ENCODE peak calls at places on chromosomes 16 and 17, in five cellular contexts. One of them, this sample, is unnamed.

GRCh38 chr17:38942641-38943040 is 17.2 kb downstream of the LASP1NB start:
- DNase-seq in HCT116: no peak
- DNase-seq in SK-N-SH: no peak
- DNase-seq in OCI-LY7: no peak
- DNase-seq in PC-3: no peak
- DNase-seq in this sample: no peak

GRCh38 chr16:87336850-87337240 is 19.7 kb upstream of the C16orf95 start:
- DNase-seq in HCT116: no peak
- DNase-seq in SK-N-SH: no peak
- DNase-seq in OCI-LY7: no peak
- DNase-seq in PC-3: no peak
- DNase-seq in this sample: no peak

GRCh38 chr16:68843482-68844210 is at the start of gene TANGO6:
- DNase-seq in HCT116: peak; percentile 47
- DNase-seq in SK-N-SH: peak; percentile 89
- DNase-seq in OCI-LY7: peak; percentile 91
- DNase-seq in PC-3: peak; percentile 79
- DNase-seq in this sample: peak; percentile 96

GRCh38 chr16:85530370-85530739 is 82.8 kb upstream of the GSE1 start:
- DNase-seq in HCT116: no peak
- DNase-seq in SK-N-SH: no peak
- DNase-seq in OCI-LY7: no peak
- DNase-seq in PC-3: no peak
- DNase-seq in this sample: no peak

GRCh38 chr17:50766222-50767023 is 895 bp downstream of the ANKRD40CL start:
- DNase-seq in HCT116: no peak
- DNase-seq in SK-N-SH: no peak
- DNase-seq in OCI-LY7: no peak
- DNase-seq in PC-3: no peak
- DNase-seq in this sample: no peak

GRCh38 chr16:35516551-35516950 is 2057.1 kb downstream of the TP53TG3F start:
- DNase-seq in HCT116: no peak
- DNase-seq in SK-N-SH: no peak
- DNase-seq in OCI-LY7: no peak
- DNase-seq in PC-3: no peak
- DNase-seq in this sample: no peak

GRCh38 chr17:57354669-57355068 is 98.3 kb downstream of the MSI2 start:
- DNase-seq in HCT116: no peak
- DNase-seq in SK-N-SH: no peak
- DNase-seq in OCI-LY7: peak; percentile 39
- DNase-seq in PC-3: no peak
- DNase-seq in this sample: no peak

GRCh38 chr16:50282010-50282538 is 15.7 kb downstream of the ADCY7 start:
- DNase-seq in HCT116: no peak
- DNase-seq in SK-N-SH: no peak
- DNase-seq in OCI-LY7: peak; percentile 93
- DNase-seq in PC-3: no peak
- DNase-seq in this sample: no peak

GRCh38 chr16:68744744-68745280 is 7.7 kb downstream of the CDH1 start:
- DNase-seq in HCT116: peak; percentile 88
- DNase-seq in SK-N-SH: no peak
- DNase-seq in OCI-LY7: no peak
- DNase-seq in PC-3: peak; percentile 96
- DNase-seq in this sample: peak; percentile 94

GRCh38 chr16:85246473-85246872 is 134.2 kb upstream of the CIBAR2 start:
- DNase-seq in HCT116: no peak
- DNase-seq in SK-N-SH: peak; percentile 82
- DNase-seq in OCI-LY7: no peak
- DNase-seq in PC-3: no peak
- DNase-seq in this sample: no peak

GRCh38 chr16:20846030-20846429 is 39.7 kb downstream of the REXO5 start:
- DNase-seq in HCT116: no peak
- DNase-seq in SK-N-SH: no peak
- DNase-seq in OCI-LY7: no peak
- DNase-seq in PC-3: no peak
- DNase-seq in this sample: no peak

GRCh38 chr16:53893731-53894435 is 189.9 kb downstream of the FTO start:
- DNase-seq in HCT116: no peak
- DNase-seq in SK-N-SH: no peak
- DNase-seq in OCI-LY7: no peak
- DNase-seq in PC-3: peak; percentile 68
- DNase-seq in this sample: no peak

GRCh38 chr17:28925912-28926365 is 23.1 kb upstream of the DHRS13 start:
- DNase-seq in HCT116: no peak
- DNase-seq in SK-N-SH: no peak
- DNase-seq in OCI-LY7: no peak
- DNase-seq in PC-3: peak; percentile 74
- DNase-seq in this sample: no peak

GRCh38 chr16:18841833-18842525 is 40.6 kb upstream of the ARL6IP1 start:
- DNase-seq in HCT116: no peak
- DNase-seq in SK-N-SH: no peak
- DNase-seq in OCI-LY7: no peak
- DNase-seq in PC-3: no peak
- DNase-seq in this sample: no peak

GRCh38 chr17:45256114-45256966 is 5.6 kb downstream of the SPATA32 start:
- DNase-seq in HCT116: no peak
- DNase-seq in SK-N-SH: no peak
- DNase-seq in OCI-LY7: no peak
- DNase-seq in PC-3: no peak
- DNase-seq in this sample: peak; percentile 66

GRCh38 chr17:36934144-36934758 is 3.0 kb upstream of the LHX1 start:
- DNase-seq in HCT116: no peak
- DNase-seq in SK-N-SH: peak; percentile 68
- DNase-seq in OCI-LY7: no peak
- DNase-seq in PC-3: no peak
- DNase-seq in this sample: peak; percentile 71

GRCh38 chr16:26019406-26019805 is 327.6 kb downstream of the HS3ST4 start:
- DNase-seq in HCT116: no peak
- DNase-seq in SK-N-SH: no peak
- DNase-seq in OCI-LY7: no peak
- DNase-seq in PC-3: no peak
- DNase-seq in this sample: no peak

GRCh38 chr17:44598329-44598728 is 41.0 kb downstream of the FZD2 start:
- DNase-seq in HCT116: no peak
- DNase-seq in SK-N-SH: no peak
- DNase-seq in OCI-LY7: no peak
- DNase-seq in PC-3: no peak
- DNase-seq in this sample: no peak

GRCh38 chr16:2252806-2253148 is 1.4 kb upstream of the ECI1 start:
- DNase-seq in HCT116: no peak
- DNase-seq in SK-N-SH: no peak
- DNase-seq in OCI-LY7: no peak
- DNase-seq in PC-3: no peak
- DNase-seq in this sample: no peak

GRCh38 chr17:19010729-19011505 is 6.4 kb upstream of the FAM83G start:
- DNase-seq in HCT116: no peak
- DNase-seq in SK-N-SH: no peak
- DNase-seq in OCI-LY7: no peak
- DNase-seq in PC-3: peak; percentile 37
- DNase-seq in this sample: no peak

GRCh38 chr17:77437017-77437416 is 296.2 kb downstream of the SEC14L1 start:
- DNase-seq in HCT116: no peak
- DNase-seq in SK-N-SH: peak; percentile 71
- DNase-seq in OCI-LY7: peak; percentile 51
- DNase-seq in PC-3: peak; percentile 35
- DNase-seq in this sample: no peak

GRCh38 chr17:75809631-75810111 is 25.1 kb downstream of the UNK start:
- DNase-seq in HCT116: no peak
- DNase-seq in SK-N-SH: peak; percentile 29
- DNase-seq in OCI-LY7: no peak
- DNase-seq in PC-3: no peak
- DNase-seq in this sample: no peak

GRCh38 chr16:82364690-82365089 is 194.7 kb upstream of the MPHOSPH6 start:
- DNase-seq in HCT116: no peak
- DNase-seq in SK-N-SH: no peak
- DNase-seq in OCI-LY7: no peak
- DNase-seq in PC-3: no peak
- DNase-seq in this sample: no peak

GRCh38 chr17:32546031-32546444 is 59.2 kb downstream of the CDK5R1 start:
- DNase-seq in HCT116: no peak
- DNase-seq in SK-N-SH: peak; percentile 64
- DNase-seq in OCI-LY7: no peak
- DNase-seq in PC-3: no peak
- DNase-seq in this sample: peak; percentile 91

GRCh38 chr16:4800290-4801041 is 2.0 kb downstream of the ROGDI start:
- DNase-seq in HCT116: no peak
- DNase-seq in SK-N-SH: no peak
- DNase-seq in OCI-LY7: no peak
- DNase-seq in PC-3: no peak
- DNase-seq in this sample: no peak

GRCh38 chr16:72277749-72278148 is 105.8 kb upstream of the PMFBP1 start:
- DNase-seq in HCT116: no peak
- DNase-seq in SK-N-SH: no peak
- DNase-seq in OCI-LY7: no peak
- DNase-seq in PC-3: no peak
- DNase-seq in this sample: no peak

GRCh38 chr17:4229627-4230026 is 34.2 kb downstream of the ANKFY1 start:
- DNase-seq in HCT116: no peak
- DNase-seq in SK-N-SH: no peak
- DNase-seq in OCI-LY7: no peak
- DNase-seq in PC-3: no peak
- DNase-seq in this sample: no peak
- H3K4me2 ChIP-seq in HCT116: peak overlapping the region; percentile 58
- H3K4me2 ChIP-seq in SK-N-SH: peak overlapping the region; percentile 67
- H3K4me2 ChIP-seq in OCI-LY7: no peak overlapping the region
- H3K4me2 ChIP-seq in PC-3: peak overlapping the region; percentile 37
- H3K4me2 ChIP-seq in this sample: no peak overlapping the region

GRCh38 chr16:89326721-89327120 is 109.2 kb downstream of the ZNF778 start:
- DNase-seq in HCT116: no peak
- DNase-seq in SK-N-SH: no peak
- DNase-seq in OCI-LY7: no peak
- DNase-seq in PC-3: no peak
- DNase-seq in this sample: peak; percentile 61

GRCh38 chr16:89322381-89323119 is 105.0 kb downstream of the ZNF778 start:
- DNase-seq in HCT116: no peak
- DNase-seq in SK-N-SH: peak; percentile 72
- DNase-seq in OCI-LY7: no peak
- DNase-seq in PC-3: peak; percentile 68
- DNase-seq in this sample: peak; percentile 87

GRCh38 chr16:89323120-89323960 is 105.8 kb downstream of the ZNF778 start:
- DNase-seq in HCT116: no peak
- DNase-seq in SK-N-SH: no peak
- DNase-seq in OCI-LY7: no peak
- DNase-seq in PC-3: no peak
- DNase-seq in this sample: no peak

GRCh38 chr16:89324056-89325010 is 106.8 kb downstream of the ZNF778 start:
- DNase-seq in HCT116: no peak
- DNase-seq in SK-N-SH: no peak
- DNase-seq in OCI-LY7: no peak
- DNase-seq in PC-3: peak; percentile 20
- DNase-seq in this sample: no peak

DNA sequence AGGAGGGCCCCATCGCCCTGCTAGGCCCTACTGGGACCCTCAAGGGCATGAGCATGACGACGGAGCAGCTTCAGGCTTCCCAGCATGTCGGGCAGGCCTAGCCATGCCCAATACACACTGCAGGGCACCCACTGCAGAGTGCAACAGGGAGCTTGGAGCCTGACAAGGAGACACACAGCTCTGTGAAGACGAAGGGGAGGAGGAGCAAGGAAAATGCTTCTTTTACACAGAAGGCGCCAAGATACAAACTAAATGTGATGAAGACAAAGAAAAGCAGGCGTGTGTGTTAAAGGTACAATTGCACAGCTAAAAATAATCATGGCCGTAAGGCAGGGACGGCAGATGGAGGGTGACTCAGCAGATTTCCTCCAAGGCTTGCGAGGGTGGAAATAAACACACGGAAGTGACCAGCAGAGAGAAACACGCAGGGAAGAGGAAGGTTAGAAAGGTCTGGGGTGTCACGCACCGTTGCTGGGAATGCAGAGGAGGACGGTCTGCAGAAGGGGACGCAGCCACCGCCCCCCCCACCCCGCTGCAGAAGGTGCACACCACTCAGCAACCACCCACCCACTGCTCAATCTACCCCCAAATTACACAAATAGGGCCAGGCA is 108.5 kb downstream of the ZNF778 start:
- DNase-seq in HCT116: no peak
- DNase-seq in SK-N-SH: no peak
- DNase-seq in OCI-LY7: peak; percentile 44
- DNase-seq in PC-3: peak; percentile 60
- DNase-seq in this sample: no peak
- TF ChIP-seq EZH2phosphoT487 in HCT116: no peak
- TF ChIP-seq EZH2phosphoT487 in SK-N-SH: no peak
- TF ChIP-seq EZH2phosphoT487 in OCI-LY7: no peak
- TF ChIP-seq EZH2phosphoT487 in PC-3: no peak
- TF ChIP-seq EZH2phosphoT487 in this sample: no peak

DNA sequence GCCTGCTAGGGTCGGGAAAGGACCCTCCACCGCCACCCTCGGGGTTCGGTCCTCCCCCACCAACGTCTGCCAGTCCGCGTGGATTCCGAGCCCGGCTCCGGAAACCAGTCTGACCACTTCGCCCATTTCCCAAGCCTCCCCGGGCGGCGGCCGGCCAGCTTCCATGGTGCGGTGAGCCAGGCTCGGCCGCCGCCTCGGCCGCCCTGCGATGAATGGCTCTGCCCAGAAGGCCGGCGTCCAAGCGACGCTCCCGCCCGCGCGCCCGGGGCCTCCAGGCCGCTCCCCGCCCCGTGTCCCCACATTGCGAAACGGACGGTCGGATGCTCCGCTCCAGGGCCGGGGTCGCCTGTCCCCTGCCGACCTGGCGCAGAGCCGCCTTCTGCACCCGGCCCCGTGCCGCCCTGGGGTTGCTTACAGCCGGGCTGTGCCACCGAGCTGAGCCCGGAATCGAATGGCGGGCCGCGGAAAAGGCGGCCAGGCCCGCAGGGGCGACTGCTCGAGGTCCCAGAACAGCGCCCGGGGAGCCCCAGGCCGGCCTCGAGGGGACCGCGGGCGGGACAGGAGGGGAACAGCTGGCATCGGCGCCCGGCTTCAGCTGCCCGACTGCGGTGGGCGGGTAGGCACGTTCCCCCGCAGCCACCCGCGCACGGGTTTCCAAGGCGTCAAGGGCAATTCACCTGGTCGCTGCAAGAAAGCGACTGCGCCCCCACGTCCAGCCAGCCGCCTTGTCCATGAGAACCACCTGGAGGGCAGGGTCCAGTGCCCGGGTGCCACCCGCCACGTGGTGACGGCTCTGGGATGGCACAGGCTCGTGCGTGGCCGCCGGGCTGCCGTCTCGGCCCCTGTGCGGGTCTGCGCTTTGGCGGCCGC is 18.3 kb upstream of the CBX8 start:
- DNase-seq in HCT116: no peak
- DNase-seq in SK-N-SH: no peak
- DNase-seq in OCI-LY7: no peak
- DNase-seq in PC-3: peak; percentile 70
- DNase-seq in this sample: peak; percentile 60
- H3K4me2 ChIP-seq in HCT116: no peak overlapping the region
- H3K4me2 ChIP-seq in SK-N-SH: no peak overlapping the region
- H3K4me2 ChIP-seq in OCI-LY7: no peak overlapping the region
- H3K4me2 ChIP-seq in PC-3: peak overlapping the region; percentile 80
- H3K4me2 ChIP-seq in this sample: peak overlapping the region; percentile 74

DNA sequence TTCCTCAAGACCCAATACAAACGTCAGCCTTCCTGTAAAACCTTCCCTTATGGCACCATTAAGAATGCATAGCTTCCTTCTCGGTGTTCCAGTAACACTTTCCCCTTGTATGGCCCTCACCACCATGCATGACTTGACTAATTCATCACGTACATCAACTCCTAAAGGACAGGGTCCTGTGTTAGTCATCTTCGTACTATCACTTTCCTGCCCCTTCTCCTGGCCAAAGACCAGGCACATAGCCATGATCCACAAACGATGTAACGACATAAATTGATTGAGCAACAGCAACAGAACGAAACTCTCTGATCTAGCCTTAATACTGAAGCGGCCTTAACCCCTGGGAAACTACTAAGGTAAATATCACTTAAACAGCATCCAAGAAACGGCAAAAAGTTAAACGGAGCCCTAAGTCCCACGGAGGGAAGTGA is 600 bp downstream of the PSMD12 start:
- DNase-seq in HCT116: no peak
- DNase-seq in SK-N-SH: peak; percentile 42
- DNase-seq in OCI-LY7: peak; percentile 41
- DNase-seq in PC-3: peak; percentile 58
- DNase-seq in this sample: no peak
- TF ChIP-seq EZH2phosphoT487 in HCT116: no peak
- TF ChIP-seq EZH2phosphoT487 in SK-N-SH: no peak
- TF ChIP-seq EZH2phosphoT487 in OCI-LY7: no peak
- TF ChIP-seq EZH2phosphoT487 in PC-3: no peak
- TF ChIP-seq EZH2phosphoT487 in this sample: no peak

This sample was measured in GM23338.